ENCODE peak calls at places on chromosomes 2 and 18, in four cellular contexts. V is K562, Q is WTC11, Y is HepG2. B is an unnamed sample.

GRCh38 chr2:37472959-37473358 is 128.5 kb downstream of the QPCT start:
- DNase-seq in V (no peak), Q (no peak), Y (no peak), B (no peak)

GRCh38 chr2:152693033-152693432 is 24.2 kb downstream of the PRPF40A start:
- DNase-seq in V (no peak), Q (no peak), Y (no peak), B (no peak)

GRCh38 chr2:186919272-186919671 is 70.3 kb upstream of the ZSWIM2 start:
- DNase-seq in V (no peak), Q (no peak), Y (no peak), B (no peak)

GRCh38 chr2:153770359-153770991 is 101.2 kb upstream of the GALNT13 start:
- DNase-seq in V (no peak), Q (no peak), Y (no peak), B (peak)

GRCh38 chr18:35127201-35127600 is 86.0 kb downstream of the MAPRE2 start:
- DNase-seq in V (peak), Q (peak), Y (peak), B (peak)

GRCh38 chr2:10517351-10518043 is 69.4 kb upstream of the ODC1 start:
- DNase-seq in V (no peak), Q (no peak), Y (no peak), B (no peak)

GRCh38 chr2:70728128-70728527 is 39.9 kb downstream of the ADD2 start:
- DNase-seq in V (no peak), Q (peak), Y (no peak), B (no peak)

GRCh38 chr2:127627740-127628571 is 18.0 kb upstream of the GPR17 start:
- DNase-seq in V (no peak), Q (no peak), Y (no peak), B (no peak)

GRCh38 chr2:239689410-239689809 is 288.6 kb upstream of the HDAC4 start:
- DNase-seq in V (no peak), Q (no peak), Y (no peak), B (no peak)

GRCh38 chr2:239816571-239816970 is 208.6 kb downstream of the NDUFA10 start:
- DNase-seq in V (no peak), Q (no peak), Y (no peak), B (no peak)

GRCh38 chr2:36737131-36737750 is 40.7 kb downstream of the VIT start:
- DNase-seq in V (no peak), Q (no peak), Y (no peak), B (no peak)

GRCh38 chr2:156562136-156562535 is 126.0 kb downstream of the GPD2 start:
- DNase-seq in V (peak), Q (no peak), Y (no peak), B (no peak)

GRCh38 chr2:95760839-95761525 is 169.2 kb downstream of the TRIM43 start:
- DNase-seq in V (peak), Q (no peak), Y (no peak), B (no peak)

GRCh38 chr2:121205321-121205942 is 79.6 kb downstream of the TFCP2L1 start:
- DNase-seq in V (no peak), Q (no peak), Y (no peak), B (no peak)

GRCh38 chr2:192243488-192243887 is 48.8 kb upstream of the TMEFF2 start:
- DNase-seq in V (no peak), Q (no peak), Y (no peak), B (no peak)

GRCh38 chr2:128435576-128436497 is 117.2 kb upstream of the HS6ST1 start:
- DNase-seq in V (no peak), Q (no peak), Y (no peak), B (no peak)

GRCh38 chr18:12630136-12630535 is 27.8 kb downstream of the SPIRE1 start:
- DNase-seq in V (no peak), Q (no peak), Y (no peak), B (no peak)

GRCh38 chr2:105821428-105822125 is 76.9 kb downstream of the NCK2 start:
- DNase-seq in V (no peak), Q (no peak), Y (no peak), B (no peak)

GRCh38 chr2:12504443-12504842 is 212.3 kb upstream of the TRIB2 start:
- DNase-seq in V (peak), Q (no peak), Y (no peak), B (no peak)

GRCh38 chr18:22639626-22640025 is 221.9 kb upstream of the CTAGE1 start:
- DNase-seq in V (no peak), Q (no peak), Y (no peak), B (no peak)

GRCh38 chr2:110120171-110121051 is 4.8 kb upstream of the MALL start:
- DNase-seq in V (no peak), Q (no peak), Y (no peak), B (no peak)

GRCh38 chr18:23838801-23839366 is 149.6 kb downstream of the LAMA3 start:
- DNase-seq in V (no peak), Q (no peak), Y (no peak), B (no peak)

GRCh38 chr18:3453540-3454364 is 3.8 kb downstream of the TGIF1 start:
- DNase-seq in V (peak), Q (no peak), Y (peak), B (no peak)

GRCh38 chr2:233485726-233486125 is 80.9 kb downstream of the USP40 start:
- DNase-seq in V (no peak), Q (no peak), Y (no peak), B (no peak)

GRCh38 chr2:177478029-177478428 is 85.5 kb downstream of the AGPS start:
- DNase-seq in V (peak), Q (no peak), Y (no peak), B (no peak)

GRCh38 chr18:35432565-35433001 is 55.4 kb upstream of the ZNF396 start:
- DNase-seq in V (no peak), Q (no peak), Y (no peak), B (no peak)

GRCh38 chr2:159971365-159972122 is 90.9 kb downstream of the PLA2R1 start:
- DNase-seq in V (no peak), Q (no peak), Y (no peak), B (no peak)
- TF ChIP-seq ELF4 in V (no peak), Q (no peak), Y (no peak), B (no peak)

GRCh38 chr2:205216580-205216979 is 465.7 kb upstream of the NRP2 start:
- DNase-seq in V (no peak), Q (no peak), Y (peak), B (no peak)

GRCh38 chr2:205216092-205216491 is 466.2 kb upstream of the NRP2 start:
- DNase-seq in V (no peak), Q (no peak), Y (no peak), B (no peak)

GRCh38 chr2:205220559-205220958 is 461.7 kb upstream of the NRP2 start:
- DNase-seq in V (no peak), Q (no peak), Y (peak), B (no peak)

GRCh38 chr2:205217004-205217403 is 465.3 kb upstream of the NRP2 start:
- DNase-seq in V (no peak), Q (no peak), Y (no peak), B (no peak)

GRCh38 chr2:205218056-205218455 is 464.2 kb upstream of the NRP2 start:
- DNase-seq in V (no peak), Q (no peak), Y (no peak), B (no peak)
- TF ChIP-seq ELF4 in V (no peak), Q (no peak), Y (no peak), B (no peak)

GRCh38 chr2:15363142-15363541 is 198.0 kb downstream of the NBAS start:
- DNase-seq in V (no peak), Q (no peak), Y (peak), B (no peak)
- TF ChIP-seq ELF4 in V (no peak), Q (no peak), Y (no peak), B (no peak)

DNA sequence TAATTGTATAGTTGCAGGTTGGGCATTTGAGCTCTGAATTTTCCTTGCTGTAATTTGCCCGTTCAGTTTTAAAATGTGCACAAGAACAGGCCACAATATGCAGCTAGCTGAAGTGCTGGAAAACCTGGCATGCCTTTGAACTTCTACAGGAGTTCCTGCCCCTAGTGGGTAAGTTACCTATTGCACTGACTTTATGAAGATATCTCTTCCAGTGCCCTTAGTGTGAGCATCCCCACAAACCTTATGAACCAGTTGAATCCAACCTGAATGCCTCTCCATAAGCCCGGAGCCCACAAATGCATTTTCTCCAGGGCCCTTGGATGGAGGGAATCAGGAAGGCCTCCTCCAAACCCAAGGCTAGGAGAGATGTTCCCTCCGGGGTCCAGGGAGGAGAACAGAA is 106.8 kb downstream of the XRCC5 start:
- DNase-seq in V (peak), Q (no peak), Y (peak), B (peak)
- TF ChIP-seq ELF4 in V (no peak), Q (no peak), Y (no peak), B (no peak)

GRCh38 chr2:88753833-88754584 is 62.5 kb downstream of the RPIA start:
- DNase-seq in V (peak), Q (no peak), Y (no peak), B (no peak)
- TF ChIP-seq ELF4 in V (no peak), Q (no peak), Y (no peak), B (no peak)

GRCh38 chr2:174161490-174161889 is 86.8 kb downstream of the OLA1 start:
- DNase-seq in V (no peak), Q (no peak), Y (no peak), B (no peak)

GRCh38 chr2:174157048-174157447 is 91.3 kb downstream of the OLA1 start:
- DNase-seq in V (no peak), Q (no peak), Y (no peak), B (no peak)

GRCh38 chr2:174153757-174154680 is 94.3 kb downstream of the OLA1 start:
- DNase-seq in V (peak), Q (no peak), Y (no peak), B (no peak)

GRCh38 chr2:174158003-174158402 is 90.3 kb downstream of the OLA1 start:
- DNase-seq in V (peak), Q (peak), Y (peak), B (peak)
- TF ChIP-seq ELF4 in V (no peak), Q (no peak), Y (no peak), B (no peak)

GRCh38 chr2:189782221-189782671 is 1.9 kb downstream of the ORMDL1 start:
- DNase-seq in V (no peak), Q (no peak), Y (peak), B (no peak)

GRCh38 chr2:189783927-189784867 is at the start of the genes ORMDL1 and PMS1:
- DNase-seq in V (peak), Q (peak), Y (peak), B (peak)

GRCh38 chr2:189783451-189783926 is 650 bp downstream of the ORMDL1 start:
- DNase-seq in V (no peak), Q (no peak), Y (peak), B (peak)
- TF ChIP-seq ELF4 in V (no peak), Q (no peak), Y (peak), B (no peak)

GRCh38 chr2:100105678-100106054 is 36.7 kb downstream of the AFF3 start:
- DNase-seq in V (no peak), Q (peak), Y (no peak), B (no peak)

GRCh38 chr2:100107911-100108647 is 34.3 kb downstream of the AFF3 start:
- DNase-seq in V (no peak), Q (no peak), Y (no peak), B (no peak)

GRCh38 chr2:100104718-100105677 is 37.4 kb downstream of the AFF3 start:
- DNase-seq in V (no peak), Q (peak), Y (no peak), B (peak)

GRCh38 chr2:100107440-100107839 is 35.0 kb downstream of the AFF3 start:
- DNase-seq in V (no peak), Q (no peak), Y (no peak), B (no peak)

GRCh38 chr2:100106460-100106859 is 35.9 kb downstream of the AFF3 start:
- DNase-seq in V (no peak), Q (peak), Y (no peak), B (peak)
- TF ChIP-seq ELF4 in V (no peak), Q (no peak), Y (no peak), B (no peak)

B was measured in HEK293T.